ENCODE peak calls at places on chromosomes 16 and 17, in ten cellular contexts. T is HEK293T, R is heart right ventricle, H is left cardiac atrium, Q is pancreas, B is NCI-H748 treated with DMSO at 0.1 percent for 48 hours, A is posterior cingulate gyrus, M is GM23248, X is stromal cell of bone marrow, F is HCEC 1CT. D is an unnamed sample.

GRCh38 chr17:6393368-6393952 is 41.5 kb downstream of the AIPL1 start:
- DNase-seq in F (no peak), A (no peak), R (no peak), M (no peak), T (no peak), X (no peak), H (no peak), B (peak), Q (no peak), D (no peak)

GRCh38 chr17:80774643-80775281 is 216.9 kb upstream of the CHMP6 start:
- DNase-seq in M (no peak), F (no peak), H (no peak), A (no peak), X (no peak), R (no peak), Q (no peak), T (peak), B (no peak), D (no peak)

GRCh38 chr16:69089091-69089912 is 16.2 kb upstream of the HAS3 start:
- DNase-seq in M (no peak), Q (peak), X (no peak), T (no peak), A (no peak), H (no peak), F (no peak), R (no peak), B (no peak), D (no peak)

GRCh38 chr17:57959929-57960328 is 4.7 kb upstream of the CUEDC1 start:
- DNase-seq in T (no peak), B (no peak), X (no peak), A (no peak), H (no peak), M (no peak), R (no peak), Q (no peak), F (no peak), D (peak)

GRCh38 chr17:11928436-11928835 is 68.8 kb downstream of the ZNF18 start:
- DNase-seq in M (no peak), Q (no peak), A (no peak), B (no peak), R (no peak), F (no peak), T (no peak), X (no peak), H (no peak), D (no peak)

GRCh38 chr17:81399481-81400153 is 4.4 kb downstream of the BAHCC1 start:
- DNase-seq in B (no peak), X (no peak), F (no peak), M (peak), R (no peak), Q (no peak), A (no peak), H (no peak), T (no peak), D (no peak)

GRCh38 chr17:72092710-72093322 is 28.0 kb upstream of the SOX9 start:
- DNase-seq in A (no peak), Q (no peak), H (no peak), F (no peak), B (no peak), X (no peak), R (no peak), M (no peak), T (no peak), D (no peak)

GRCh38 chr17:34241062-34241461 is 14.0 kb upstream of the CCL2 start:
- DNase-seq in M (no peak), X (no peak), H (peak), Q (peak), B (no peak), A (no peak), T (no peak), F (peak), R (peak), D (peak)

GRCh38 chr16:47342055-47342454 is 118.8 kb downstream of the ITFG1 start:
- DNase-seq in X (no peak), M (peak), F (no peak), T (no peak), A (no peak), R (no peak), Q (no peak), H (no peak), B (no peak), D (no peak)

GRCh38 chr17:48225725-48226567 is 118.4 kb downstream of the SNX11 start:
- DNase-seq in Q (no peak), H (no peak), F (no peak), R (no peak), B (no peak), T (no peak), M (no peak), A (no peak), X (no peak), D (no peak)

GRCh38 chr17:80720624-80721577 is 176.3 kb downstream of the RPTOR start:
- DNase-seq in M (peak), Q (no peak), F (peak), B (no peak), R (no peak), H (no peak), X (no peak), T (no peak), A (no peak), D (no peak)

GRCh38 chr17:55845385-55845784 is 94.5 kb downstream of the PCTP start:
- DNase-seq in B (no peak), X (peak), R (peak), M (peak), Q (peak), T (peak), F (no peak), A (peak), H (peak), D (peak)

GRCh38 chr17:38401459-38401858 is 26.8 kb upstream of the ARHGAP23 start:
- DNase-seq in B (no peak), M (no peak), Q (no peak), X (no peak), A (no peak), F (no peak), T (no peak), H (no peak), R (no peak), D (no peak)

GRCh38 chr16:51465026-51465425 is 314.0 kb upstream of the SALL1 start:
- DNase-seq in B (no peak), T (no peak), R (no peak), A (no peak), F (peak), X (peak), Q (no peak), H (no peak), M (peak), D (no peak)

D was measured in colonic mucosa.